ENCODE peak calls at places on chromosome 10, in ten cellular contexts. G is C1 segment of cervical spinal cord; X is ELR; W is GM06990; L is activated naive CD4-positive, alpha-beta T cell; Q is RWPE1; N is tibial artery; K is activated CD8-positive, alpha-beta memory T cell treated with anti-CD3 and anti-CD28 coated beads for 4 hours; V is nucleus accumbens; U is fibroblast of mammary gland. H is an unnamed sample.

GRCh38 chr10:97479939-97480338 is 18.3 kb downstream of the MMS19 start:
- DNase-seq in K (no peak), U (no peak), W (no peak), X (peak), L (no peak), N (no peak), V (no peak), G (no peak), Q (no peak), H (peak)

GRCh38 chr10:61389887-61390286 is 63.3 kb downstream of the TMEM26 start:
- DNase-seq in G (no peak), U (no peak), X (no peak), Q (no peak), L (no peak), N (no peak), K (no peak), W (no peak), V (no peak), H (no peak)

GRCh38 chr10:27948191-27948590 is 50.7 kb downstream of the ODAD2 start:
- DNase-seq in Q (no peak), L (no peak), K (no peak), V (no peak), X (no peak), W (no peak), G (no peak), U (no peak), N (no peak), H (no peak)

GRCh38 chr10:103890194-103890658 is 27.8 kb downstream of the STN1 start:
- DNase-seq in U (peak), Q (peak), K (no peak), L (no peak), N (no peak), W (no peak), G (no peak), X (peak), V (no peak), H (no peak)

GRCh38 chr10:78960316-78960800 is 108.4 kb upstream of the ZMIZ1 start:
- DNase-seq in Q (peak), K (no peak), U (peak), L (no peak), G (peak), W (no peak), X (peak), N (peak), V (peak), H (no peak)

GRCh38 chr10:43231523-43232078 is 35.3 kb downstream of the RASGEF1A start:
- DNase-seq in V (no peak), K (no peak), L (no peak), N (no peak), X (no peak), G (no peak), Q (no peak), W (no peak), U (no peak), H (no peak)

GRCh38 chr10:123567984-123568745 is 98.0 kb upstream of the GPR26 start:
- DNase-seq in K (no peak), U (no peak), G (no peak), V (no peak), Q (no peak), N (no peak), X (no peak), W (no peak), L (no peak), H (no peak)

GRCh38 chr10:68135362-68135761 is 26.1 kb downstream of the MYPN start:
- DNase-seq in Q (no peak), U (peak), W (no peak), N (no peak), K (no peak), X (peak), G (no peak), L (no peak), V (no peak), H (no peak)

GRCh38 chr10:60340973-60341372 is 48.7 kb downstream of the ANK3 start:
- DNase-seq in G (no peak), V (no peak), Q (no peak), U (peak), X (no peak), N (no peak), W (no peak), L (no peak), K (no peak), H (no peak)

GRCh38 chr10:7717767-7718166 is 14.7 kb downstream of the ITIH2 start:
- DNase-seq in V (no peak), W (no peak), U (no peak), N (no peak), L (no peak), G (no peak), X (no peak), K (no peak), Q (no peak), H (no peak)

GRCh38 chr10:132136097-132136521 is 50.6 kb upstream of the DPYSL4 start:
- DNase-seq in Q (no peak), N (peak), G (no peak), V (no peak), L (no peak), X (no peak), U (no peak), W (no peak), K (no peak), H (no peak)

GRCh38 chr10:131816157-131816775 is 84.5 kb upstream of the PPP2R2D start:
- DNase-seq in X (no peak), G (no peak), V (no peak), K (no peak), U (no peak), Q (no peak), L (no peak), W (no peak), N (peak), H (no peak)

GRCh38 chr10:19811517-19811916 is 4.7 kb upstream of the PLXDC2 start:
- DNase-seq in V (no peak), Q (no peak), N (peak), L (no peak), U (peak), X (no peak), G (no peak), K (no peak), W (no peak), H (no peak)

GRCh38 chr10:30755474-30755873 is 125.9 kb upstream of the LYZL2 start:
- DNase-seq in N (no peak), G (no peak), L (no peak), V (no peak), K (no peak), U (peak), W (no peak), X (no peak), Q (no peak), H (no peak)

GRCh38 chr10:108465871-108466641 is 1301.5 kb upstream of the SORCS1 start:
- DNase-seq in V (no peak), U (peak), N (no peak), L (no peak), K (no peak), W (no peak), G (no peak), X (peak), Q (peak), H (no peak)

H was measured in NCI-H1048.